ENCODE peak calls at places on chromosomes 4 and X, in seven cellular contexts. W is activated T-helper 9 cell treated with anti-CD3 and anti-CD28 coated beads, Interleukin-2, amount 50 U/mL, for 16 hours; U is GM03348; Y is sciatic nerve; J is stimulated activated CD4-positive, alpha-beta T cell treated with anti-CD3 and anti-CD28 coated beads, Interleukin-2, amount 100 ng/mL, for 48 hours; X is ACHN; O is NCI-H1092. D is an unnamed sample.

GRCh38 chr4:132792305-132792704 is 356.8 kb upstream of the PCDH10 start:
- DNase-seq in W (no peak), U (no peak), Y (no peak), J (no peak), X (no peak), O (no peak), D (no peak)

GRCh38 chrX:71604796-71605568 is 13.3 kb downstream of the CXCR3 start:
- DNase-seq in W (no peak), U (no peak), Y (no peak), J (no peak), X (no peak), O (no peak), D (no peak)

GRCh38 chr4:37268311-37268710 is 23.8 kb downstream of the NWD2 start:
- DNase-seq in W (no peak), U (no peak), Y (no peak), J (no peak), X (no peak), O (no peak), D (no peak)

GRCh38 chr4:140884431-140885058 is 128.4 kb upstream of the TBC1D9 start:
- DNase-seq in W (no peak), U (peak; percentile 82), Y (no peak), J (no peak), X (peak; percentile 53), O (peak; percentile 35), D (no peak)

GRCh38 chr4:22077571-22077970 is 129.0 kb upstream of the KCNIP4 start:
- DNase-seq in W (no peak), U (no peak), Y (no peak), J (no peak), X (no peak), O (no peak), D (no peak)

GRCh38 chr4:42331914-42332368 is 65.3 kb upstream of the SHISA3 start:
- DNase-seq in W (no peak), U (no peak), Y (no peak), J (no peak), X (peak; percentile 7), O (no peak), D (no peak)

GRCh38 chr4:38279650-38280322 is 319.6 kb downstream of the PTTG2 start:
- DNase-seq in W (no peak), U (no peak), Y (no peak), J (no peak), X (no peak), O (no peak), D (no peak)

GRCh38 chrX:104863466-104863865 is 297.5 kb downstream of the IL1RAPL2 start:
- DNase-seq in W (no peak), U (no peak), Y (no peak), J (no peak), X (no peak), O (no peak), D (no peak)

GRCh38 chr4:77599378-77599777 is 6.2 kb upstream of the CXCL13 start:
- DNase-seq in W (no peak), U (peak; percentile 58), Y (no peak), J (no peak), X (peak; percentile 53), O (no peak), D (no peak)

GRCh38 chr4:155338196-155338595 is 38.6 kb downstream of the MAP9 start:
- DNase-seq in W (no peak), U (no peak), Y (no peak), J (no peak), X (no peak), O (no peak), D (no peak)

GRCh38 chr4:93776386-93777080 is 52.0 kb upstream of the ATOH1 start:
- DNase-seq in W (no peak), U (no peak), Y (no peak), J (no peak), X (no peak), O (no peak), D (no peak)

GRCh38 chrX:47191331-47191730 is 2.3 kb upstream of the UBA1 start:
- DNase-seq in W (peak; percentile 35), U (peak; percentile 21), Y (no peak), J (peak; percentile 29), X (no peak), O (peak; percentile 32), D (no peak)

GRCh38 chr4:76199664-76200211 is 13.9 kb downstream of the SCARB2 start:
- DNase-seq in W (no peak), U (no peak), Y (no peak), J (no peak), X (no peak), O (peak; percentile 5), D (no peak)

GRCh38 chr4:37825943-37826281 is 574 bp upstream of the PGM2 start:
- DNase-seq in W (no peak), U (no peak), Y (no peak), J (peak; percentile 8), X (no peak), O (no peak), D (no peak)

GRCh38 chr4:46886711-46887110 is 22.3 kb downstream of the COX7B2 start:
- DNase-seq in W (no peak), U (peak; percentile 19), Y (no peak), J (no peak), X (peak; percentile 10), O (no peak), D (no peak)

GRCh38 chrX:40313269-40313668 is 215.5 kb upstream of the BCOR start:
- DNase-seq in W (no peak), U (no peak), Y (no peak), J (no peak), X (no peak), O (no peak), D (no peak)

GRCh38 chr4:186161138-186161537 is 30.2 kb upstream of the CYP4V2 start:
- DNase-seq in W (no peak), U (no peak), Y (no peak), J (no peak), X (no peak), O (peak; percentile 8), D (no peak)

GRCh38 chr4:76806336-76806735 is 91.6 kb downstream of the SOWAHB start:
- DNase-seq in W (no peak), U (no peak), Y (no peak), J (no peak), X (no peak), O (no peak), D (no peak)

GRCh38 chr4:111977419-111977965 is 167.8 kb upstream of the FAM241A start:
- DNase-seq in W (no peak), U (no peak), Y (no peak), J (no peak), X (no peak), O (no peak), D (no peak)

GRCh38 chr4:27398911-27399310 is 538.3 kb downstream of the STIM2 start:
- DNase-seq in W (no peak), U (no peak), Y (no peak), J (no peak), X (no peak), O (no peak), D (no peak)